ENCODE peak calls at places on chromosomes 13 and 19, in ten cellular contexts. W is stimulated activated CD4-positive, alpha-beta T cell treated with anti-CD3 and anti-CD28 coated beads, Interleukin-1b, Interleukin-23, amount 100 ng/mL, for 24 hours; X is BE2C; G is brain microvascular endothelial cell; R is lower lobe of right lung; B is GM03348; L is smooth muscle cell of the brain vasculature; E is NCI-H1417; D is cerebellar nuclear complex; A is heart right ventricle. P is an unnamed sample.

GRCh38 chr19:2381151-2381822 is 21.2 kb downstream of the TMPRSS9 start:
- DNase-seq in W (no peak), X (no peak), G (no peak), R (no peak), B (no peak), L (no peak), E (no peak), D (no peak), A (no peak), P (peak)

GRCh38 chr13:92838786-92839185 is 387.8 kb upstream of the GPC6 start:
- DNase-seq in W (no peak), X (no peak), G (peak), R (no peak), B (peak), L (peak), E (no peak), D (no peak), A (no peak), P (peak)

GRCh38 chr13:71861769-71862168 is 5.2 kb downstream of the DACH1 start:
- DNase-seq in W (no peak), X (no peak), G (no peak), R (no peak), B (no peak), L (no peak), E (peak), D (no peak), A (no peak), P (no peak)

GRCh38 chr19:33688657-33688992 is 66.9 kb downstream of the CHST8 start:
- DNase-seq in W (no peak), X (no peak), G (no peak), R (no peak), B (no peak), L (no peak), E (no peak), D (no peak), A (no peak), P (no peak)

GRCh38 chr19:43078311-43078710 is 4.2 kb downstream of the PSG2 start:
- DNase-seq in W (no peak), X (no peak), G (peak), R (no peak), B (peak), L (no peak), E (no peak), D (no peak), A (no peak), P (no peak)

GRCh38 chr13:51519839-51520238 is 64.4 kb upstream of the WDFY2 start:
- DNase-seq in W (no peak), X (no peak), G (no peak), R (no peak), B (no peak), L (no peak), E (no peak), D (peak), A (no peak), P (peak)

GRCh38 chr19:18589380-18590272 is 1.0 kb downstream of the REX1BD start:
- DNase-seq in W (no peak), X (peak), G (peak), R (peak), B (peak), L (no peak), E (peak), D (no peak), A (peak), P (peak)

GRCh38 chr13:48448963-48449614 is 36.2 kb upstream of the LPAR6 start:
- DNase-seq in W (no peak), X (no peak), G (no peak), R (no peak), B (peak), L (peak), E (no peak), D (no peak), A (no peak), P (peak)

GRCh38 chr13:57632276-57633140 is 964 bp downstream of the PCDH17 start:
- DNase-seq in W (no peak), X (peak), G (no peak), R (peak), B (peak), L (no peak), E (no peak), D (no peak), A (peak), P (peak)

GRCh38 chr13:104256701-104257100 is 1190.5 kb upstream of the SLC10A2 start:
- DNase-seq in W (no peak), X (no peak), G (no peak), R (no peak), B (no peak), L (no peak), E (peak), D (no peak), A (no peak), P (no peak)

GRCh38 chr19:42255766-42256750 is 1.1 kb upstream of the ERF start:
- DNase-seq in W (no peak), X (peak), G (no peak), R (no peak), B (peak), L (no peak), E (peak), D (no peak), A (peak), P (peak)

GRCh38 chr19:54928299-54928698 is 19.0 kb downstream of the NLRP7 start:
- DNase-seq in W (no peak), X (no peak), G (no peak), R (no peak), B (no peak), L (no peak), E (no peak), D (no peak), A (no peak), P (no peak)

GRCh38 chr13:62280590-62280989 is 864.9 kb upstream of the PCDH20 start:
- DNase-seq in W (no peak), X (no peak), G (no peak), R (no peak), B (no peak), L (no peak), E (no peak), D (no peak), A (no peak), P (no peak)

GRCh38 chr19:35347171-35347929 is at the start of gene FFAR1:
- DNase-seq in W (no peak), X (no peak), G (no peak), R (peak), B (no peak), L (no peak), E (no peak), D (no peak), A (no peak), P (no peak)

GRCh38 chr19:4373601-4374441 is 26.5 kb downstream of the SH3GL1 start:
- DNase-seq in W (no peak), X (peak), G (no peak), R (no peak), B (peak), L (no peak), E (no peak), D (no peak), A (peak), P (no peak)

GRCh38 chr13:47794963-47795362 is 206.1 kb downstream of the SUCLA2 start:
- DNase-seq in W (no peak), X (peak), G (peak), R (no peak), B (peak), L (no peak), E (no peak), D (no peak), A (no peak), P (no peak)

GRCh38 chr13:26811636-26812035 is 51.0 kb upstream of the GPR12 start:
- DNase-seq in W (no peak), X (no peak), G (no peak), R (no peak), B (no peak), L (no peak), E (no peak), D (no peak), A (no peak), P (no peak)

GRCh38 chr19:3365447-3366103 is 808 bp upstream of the NFIC start:
- DNase-seq in W (no peak), X (peak), G (no peak), R (peak), B (peak), L (no peak), E (peak), D (no peak), A (peak), P (peak)

GRCh38 chr19:3047307-3048189 is 14.7 kb downstream of the TLE5 start:
- DNase-seq in W (no peak), X (peak), G (peak), R (peak), B (peak), L (no peak), E (peak), D (no peak), A (peak), P (peak)

GRCh38 chr19:48290923-48291700 is 21.2 kb downstream of the ZNF114 start:
- DNase-seq in W (peak), X (peak), G (peak), R (peak), B (peak), L (no peak), E (peak), D (no peak), A (peak), P (peak)

GRCh38 chr19:45976180-45976579 is 2.5 kb upstream of the NOVA2 start:
- DNase-seq in W (no peak), X (no peak), G (peak), R (no peak), B (no peak), L (no peak), E (peak), D (no peak), A (no peak), P (no peak)

GRCh38 chr19:31261651-31262331 is 87.4 kb downstream of the TSHZ3 start:
- DNase-seq in W (no peak), X (no peak), G (no peak), R (no peak), B (peak), L (no peak), E (no peak), D (no peak), A (no peak), P (no peak)

GRCh38 chr13:36173923-36174322 is 40.4 kb downstream of the SOHLH2 start:
- DNase-seq in W (no peak), X (no peak), G (no peak), R (no peak), B (no peak), L (no peak), E (no peak), D (no peak), A (no peak), P (no peak)

GRCh38 chr19:2127758-2128157 is 23.6 kb downstream of the AP3D1 start:
- DNase-seq in W (no peak), X (no peak), G (no peak), R (no peak), B (no peak), L (no peak), E (peak), D (no peak), A (peak), P (no peak)

GRCh38 chr19:55070755-55071502 is 4.7 kb upstream of the EPS8L1 start:
- DNase-seq in W (no peak), X (no peak), G (peak), R (no peak), B (peak), L (no peak), E (no peak), D (no peak), A (no peak), P (peak)

GRCh38 chr13:50989476-50989875 is 79.9 kb downstream of the RNASEH2B start:
- DNase-seq in W (no peak), X (no peak), G (no peak), R (no peak), B (no peak), L (no peak), E (peak), D (no peak), A (no peak), P (peak)

GRCh38 chr13:43445651-43446050 is 341.1 kb downstream of the ENOX1 start:
- DNase-seq in W (no peak), X (no peak), G (no peak), R (no peak), B (no peak), L (no peak), E (no peak), D (no peak), A (no peak), P (no peak)

GRCh38 chr13:100751826-100752225 is 77.2 kb upstream of the TMTC4 start:
- DNase-seq in W (no peak), X (peak), G (no peak), R (no peak), B (no peak), L (no peak), E (no peak), D (no peak), A (no peak), P (no peak)

GRCh38 chr13:51549050-51549449 is 35.2 kb upstream of the WDFY2 start:
- DNase-seq in W (no peak), X (peak), G (no peak), R (peak), B (no peak), L (no peak), E (no peak), D (no peak), A (no peak), P (peak)

GRCh38 chr13:101649490-101650126 is 197.1 kb downstream of the ITGBL1 start:
- DNase-seq in W (no peak), X (no peak), G (peak), R (no peak), B (peak), L (peak), E (no peak), D (no peak), A (no peak), P (peak)

GRCh38 chr13:30004204-30004603 is 153.8 kb upstream of the UBL3 start:
- DNase-seq in W (no peak), X (no peak), G (no peak), R (no peak), B (peak), L (no peak), E (no peak), D (no peak), A (no peak), P (no peak)

GRCh38 chr13:68063181-68063580 is 833.0 kb upstream of the PCDH9 start:
- DNase-seq in W (no peak), X (no peak), G (no peak), R (no peak), B (no peak), L (no peak), E (peak), D (no peak), A (no peak), P (no peak)

GRCh38 chr13:99215466-99215865 is 14.8 kb downstream of the UBAC2 start:
- DNase-seq in W (no peak), X (no peak), G (no peak), R (no peak), B (no peak), L (no peak), E (no peak), D (no peak), A (no peak), P (no peak)

GRCh38 chr13:74187564-74187963 is 53.4 kb upstream of the KLF12 start:
- DNase-seq in W (no peak), X (no peak), G (peak), R (no peak), B (peak), L (no peak), E (peak), D (no peak), A (no peak), P (no peak)

GRCh38 chr19:10603873-10604459 is 16.9 kb upstream of the AP1M2 start:
- DNase-seq in W (no peak), X (no peak), G (peak), R (no peak), B (no peak), L (no peak), E (peak), D (no peak), A (no peak), P (peak)

GRCh38 chr13:111993701-111994100 is 73.2 kb upstream of the SOX1 start:
- DNase-seq in W (no peak), X (no peak), G (no peak), R (no peak), B (no peak), L (no peak), E (no peak), D (no peak), A (no peak), P (no peak)

GRCh38 chr19:48644355-48644754 is 1.6 kb downstream of the CA11 start:
- DNase-seq in W (no peak), X (no peak), G (no peak), R (no peak), B (no peak), L (no peak), E (no peak), D (no peak), A (no peak), P (no peak)

GRCh38 chr13:41767801-41768200 is 193.1 kb downstream of the VWA8 start:
- DNase-seq in W (no peak), X (no peak), G (no peak), R (no peak), B (no peak), L (no peak), E (peak), D (no peak), A (no peak), P (no peak)

P was measured in astrocyte of the spinal cord.